ENCODE peak calls at places on chromosomes 6 and 20, in nine cellular contexts. C is HCT116; R is tibial nerve; I is effector memory CD4-positive, alpha-beta T cell; Q is heart left ventricle; B is heart right ventricle; S is aorta; D is psoas muscle; H is cardiac muscle cell. N is an unnamed sample.

GRCh38 chr6:72458521-72458920 is 163.3 kb upstream of the KCNQ5 start:
- DNase-seq in D (no peak), Q (no peak), S (no peak), I (no peak), B (no peak), C (no peak), R (no peak), H (no peak), N (no peak)

GRCh38 chr6:148830614-148831013 is 83.8 kb downstream of the UST start:
- DNase-seq in C (no peak), R (no peak), H (no peak), S (no peak), Q (no peak), D (no peak), I (no peak), B (no peak), N (no peak)

GRCh38 chr6:169725270-169726048 is 1.2 kb upstream of the PHF10 start:
- DNase-seq in H (peak; percentile 76), Q (peak; percentile 33), I (no peak), D (peak; percentile 84), C (no peak), B (peak; percentile 37), R (no peak), S (peak; percentile 69), N (peak; percentile 79)

GRCh38 chr6:39812853-39813533 is 20.8 kb downstream of the DAAM2 start:
- DNase-seq in B (no peak), H (peak; percentile 95), Q (peak; percentile 42), D (no peak), R (peak; percentile 56), C (no peak), S (no peak), I (no peak), N (peak; percentile 57)

GRCh38 chr6:40585661-40586269 is 1.4 kb downstream of the LRFN2 start:
- DNase-seq in I (no peak), C (no peak), Q (no peak), H (no peak), B (no peak), D (no peak), R (no peak), S (no peak), N (no peak)

GRCh38 chr6:149210376-149210775 is 107.1 kb upstream of the TAB2 start:
- DNase-seq in D (no peak), S (no peak), H (peak; percentile 74), B (no peak), C (no peak), Q (no peak), R (no peak), I (no peak), N (no peak)

GRCh38 chr6:161139766-161140553 is 133.9 kb downstream of the AGPAT4 start:
- DNase-seq in C (no peak), I (no peak), H (no peak), S (no peak), D (peak; percentile 73), B (peak; percentile 43), R (no peak), Q (no peak), N (peak; percentile 78)

GRCh38 chr20:56439784-56440291 is 27.8 kb downstream of the CASS4 start:
- DNase-seq in S (no peak), D (no peak), Q (peak; percentile 60), B (peak; percentile 57), I (no peak), H (peak; percentile 99), R (no peak), C (no peak), N (no peak)

GRCh38 chr6:73107016-73107415 is 118.3 kb downstream of the KHDC1L start:
- DNase-seq in I (no peak), H (no peak), D (no peak), R (no peak), C (no peak), B (no peak), Q (no peak), S (no peak), N (no peak)

GRCh38 chr6:120826253-120826652 is 508.0 kb downstream of the TBC1D32 start:
- DNase-seq in R (no peak), H (peak; percentile 1), I (no peak), S (no peak), D (no peak), B (no peak), Q (no peak), C (peak; percentile 53), N (no peak)

GRCh38 chr20:44973053-44973452 is 6.7 kb downstream of the STK4 start:
- DNase-seq in C (no peak), H (no peak), R (no peak), S (no peak), Q (no peak), B (no peak), D (no peak), I (no peak), N (no peak)

GRCh38 chr6:39339557-39340555 is 17.4 kb upstream of the KCNK16 start:
- DNase-seq in R (no peak), B (no peak), I (no peak), C (no peak), Q (no peak), H (no peak), S (peak; percentile 66), D (no peak), N (peak; percentile 63)

GRCh38 chr20:58995461-58996225 is 11.4 kb downstream of the CTSZ start:
- DNase-seq in Q (no peak), S (no peak), D (peak; percentile 28), C (no peak), I (no peak), B (no peak), R (no peak), H (no peak), N (no peak)

GRCh38 chr6:26020983-26021349 is 58.4 kb downstream of the TRIM38 start:
- DNase-seq in Q (peak; percentile 51), H (peak; percentile 71), I (no peak), B (peak; percentile 54), R (no peak), S (peak; percentile 80), D (peak; percentile 78), C (peak; percentile 72), N (peak; percentile 85)

GRCh38 chr6:121443953-121444590 is 8.6 kb downstream of the GJA1 start:
- DNase-seq in D (no peak), Q (peak; percentile 44), B (no peak), C (no peak), S (no peak), R (no peak), H (peak; percentile 36), I (no peak), N (no peak)

GRCh38 chr6:47034421-47034820 is 7.7 kb downstream of the ADGRF1 start:
- DNase-seq in D (no peak), Q (no peak), B (no peak), C (no peak), S (no peak), I (no peak), H (peak; percentile 10), R (no peak), N (no peak)

GRCh38 chr6:156773935-156774871 is 3.0 kb upstream of the ARID1B start:
- DNase-seq in S (no peak), C (no peak), I (no peak), Q (no peak), B (no peak), H (peak; percentile 51), D (no peak), R (no peak), N (no peak)

GRCh38 chr20:23237166-23237565 is 113.4 kb upstream of the NXT1 start:
- DNase-seq in C (no peak), B (no peak), D (no peak), I (no peak), S (no peak), R (no peak), H (no peak), Q (no peak), N (no peak)
- H3K9me3 ChIP-seq in C (no peaks in the 10 kb centered on the region), B (peaks cover 8% of the 10 kb centered on the region), D (no peaks in the 10 kb centered on the region), I (no peaks in the 10 kb centered on the region), S (peaks cover 2% of the 10 kb centered on the region), R (no peaks in the 10 kb centered on the region), H (no peaks in the 10 kb centered on the region), Q (no peaks in the 10 kb centered on the region), N (no peaks in the 10 kb centered on the region)

GRCh38 chr20:4798010-4798409 is 76.3 kb downstream of the PRND start:
- DNase-seq in D (no peak), B (no peak), Q (no peak), R (no peak), I (no peak), C (no peak), S (no peak), H (no peak), N (no peak)
- H3K36me3 ChIP-seq in D (no peaks in the 10 kb centered on the region), B (no peaks in the 10 kb centered on the region), Q (no peaks in the 10 kb centered on the region), R (no peaks in the 10 kb centered on the region), I (peaks cover 84% of the 10 kb centered on the region), C (no peaks in the 10 kb centered on the region), S (no peaks in the 10 kb centered on the region), H (no peaks in the 10 kb centered on the region), N (peaks cover 100% of the 10 kb centered on the region)

GRCh38 chr20:11249239-11249638 is 575.4 kb upstream of the JAG1 start:
- DNase-seq in Q (no peak), H (no peak), B (no peak), R (no peak), I (no peak), D (no peak), C (no peak), S (no peak), N (no peak)

GRCh38 chr20:11248691-11249178 is 574.9 kb upstream of the JAG1 start:
- DNase-seq in C (no peak), D (no peak), R (no peak), I (no peak), Q (no peak), S (no peak), B (no peak), H (no peak), N (no peak)

GRCh38 chr20:11249683-11250082 is 575.9 kb upstream of the JAG1 start:
- DNase-seq in C (no peak), S (no peak), I (no peak), B (no peak), D (no peak), Q (no peak), H (no peak), R (no peak), N (no peak)

GRCh38 chr20:11247059-11247630 is 573.3 kb upstream of the JAG1 start:
- DNase-seq in R (no peak), D (no peak), H (no peak), Q (no peak), S (no peak), I (no peak), C (no peak), B (no peak), N (no peak)

DNA sequence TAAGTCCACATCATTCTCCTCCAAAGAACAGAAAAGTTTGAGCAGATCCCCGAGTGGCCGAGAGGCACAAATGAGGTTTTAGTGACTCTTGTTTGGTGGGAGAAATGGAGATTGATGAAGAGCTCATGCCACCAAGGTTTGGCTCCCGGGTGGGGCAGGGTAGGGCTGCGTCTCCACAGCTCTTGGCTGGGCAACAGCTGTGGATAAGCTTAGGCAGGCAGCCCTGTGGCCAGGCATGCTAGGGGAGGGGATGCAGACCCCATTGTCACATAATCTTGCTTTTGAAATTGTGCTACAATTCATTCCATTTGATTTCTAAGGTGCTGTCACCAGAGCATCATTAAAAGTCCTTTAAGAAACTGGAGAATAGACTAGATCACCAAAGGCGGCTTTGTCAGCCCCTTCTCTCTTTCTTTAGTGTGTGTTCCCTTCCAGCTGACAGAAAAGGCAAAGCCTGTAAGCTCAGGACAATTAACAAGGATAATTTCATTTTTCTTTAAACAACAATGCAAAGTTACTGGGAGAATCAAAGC is 574.2 kb upstream of the JAG1 start:
- DNase-seq in Q (no peak), D (no peak), S (no peak), R (no peak), I (no peak), H (no peak), C (no peak), B (no peak), N (no peak)
- H3K27me3 ChIP-seq in Q (no peaks in the 10 kb centered on the region), D (no peaks in the 10 kb centered on the region), S (no peaks in the 10 kb centered on the region), R (no peaks in the 10 kb centered on the region), I (no peaks in the 10 kb centered on the region), H (no peaks in the 10 kb centered on the region), C (no peaks in the 10 kb centered on the region), B (no peaks in the 10 kb centered on the region), N (peaks cover 4% of the 10 kb centered on the region)

GRCh38 chr20:35328689-35329088 is 36.5 kb upstream of the FAM83C start:
- DNase-seq in R (no peak), I (no peak), H (no peak), B (no peak), S (no peak), D (no peak), Q (no peak), C (no peak), N (no peak)
- H3K9me3 ChIP-seq in R (no peaks in the 10 kb centered on the region), I (no peaks in the 10 kb centered on the region), H (no peaks in the 10 kb centered on the region), B (no peaks in the 10 kb centered on the region), S (no peaks in the 10 kb centered on the region), D (no peaks in the 10 kb centered on the region), Q (no peaks in the 10 kb centered on the region), C (no peaks in the 10 kb centered on the region), N (no peaks in the 10 kb centered on the region)

N was measured in left lung.